ENCODE peak calls at places on chromosomes 3 and 15, in five cellular contexts. I, L, R, Z and M are unnamed samples. For H3K4me1, the result is how much of the 10 kb centered on the place peaks cover.

GRCh38 chr3:177589921-177590336 is 392.6 kb upstream of the TBL1XR1 start:
- DNase-seq in I (no peak), R (no peak), L (no peak), Z (peak), M (no peak)

GRCh38 chr15:40949756-40950207 is 3.5 kb upstream of the CHAC1 start:
- DNase-seq in Z (no peak), I (peak), L (no peak), R (no peak), M (no peak)

GRCh38 chr3:150970665-150971327 is 1.7 kb downstream of the CLRN1 start:
- DNase-seq in L (no peak), R (no peak), I (no peak), Z (no peak), M (no peak)

GRCh38 chr15:73335026-73335425 is 33.7 kb downstream of the HCN4 start:
- DNase-seq in L (no peak), Z (peak), I (no peak), R (no peak), M (no peak)

GRCh38 chr3:136250862-136251460 is 821 bp downstream of the PCCB start:
- DNase-seq in L (peak), Z (no peak), I (peak), R (peak), M (no peak)

GRCh38 chr3:64023187-64023860 is at the start of gene PSMD6:
- DNase-seq in Z (peak), I (peak), L (peak), R (peak), M (peak)

GRCh38 chr3:69855436-69856162 is 116.3 kb downstream of the MITF start:
- DNase-seq in I (no peak), Z (no peak), L (no peak), R (no peak), M (no peak)

GRCh38 chr3:28745436-28745835 is 396.8 kb upstream of the AZI2 start:
- DNase-seq in Z (no peak), L (no peak), I (no peak), R (no peak), M (no peak)

GRCh38 chr15:68310178-68310810 is 32.7 kb downstream of the FEM1B start:
- DNase-seq in R (no peak), I (no peak), Z (no peak), L (peak), M (no peak)

GRCh38 chr3:124837065-124837464 is 50.1 kb downstream of the ITGB5 start:
- DNase-seq in I (peak), Z (no peak), L (no peak), R (no peak), M (no peak)

DNA sequence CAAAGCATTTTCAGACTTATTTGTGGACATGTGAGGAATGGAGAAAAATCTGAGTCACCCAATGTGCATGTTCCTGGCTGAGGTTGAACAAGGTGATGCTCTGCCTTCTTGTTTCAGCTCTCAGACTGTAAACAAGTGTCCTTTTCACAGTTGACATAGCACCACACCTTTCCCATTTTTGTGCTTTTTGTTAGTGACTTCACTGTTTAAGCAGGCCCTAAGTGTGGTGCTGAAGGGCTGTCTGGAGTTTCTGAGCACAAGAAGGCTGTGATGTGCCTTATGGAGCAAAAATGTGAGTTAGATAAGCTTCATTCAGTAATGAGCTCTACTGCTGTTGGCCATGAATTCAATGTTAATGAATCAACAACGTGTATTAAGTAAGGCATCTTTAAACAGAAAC is 20.4 kb downstream of the ABI3BP start:
- DNase-seq in Z (no peak), I (no peak), L (no peak), R (no peak), M (no peak)
- H3K4me1 ChIP-seq in Z (under half), I (under half), L (under half), R (under half), M (under half)

GRCh38 chr15:98790270-98790669 is 141.9 kb downstream of the IGF1R start:
- DNase-seq in Z (no peak), R (no peak), L (no peak), I (no peak), M (no peak)
- H3K4me1 ChIP-seq in Z (under half), R (under half), L (under half), I (half or more), M (half or more)

GRCh38 chr3:43998841-43999805 is 242.6 kb upstream of the TOPAZ1 start:
- DNase-seq in L (no peak), Z (peak), I (no peak), R (peak), M (no peak)
- H3K4me1 ChIP-seq in L (under half), Z (under half), I (half or more), R (half or more), M (under half)

DNA sequence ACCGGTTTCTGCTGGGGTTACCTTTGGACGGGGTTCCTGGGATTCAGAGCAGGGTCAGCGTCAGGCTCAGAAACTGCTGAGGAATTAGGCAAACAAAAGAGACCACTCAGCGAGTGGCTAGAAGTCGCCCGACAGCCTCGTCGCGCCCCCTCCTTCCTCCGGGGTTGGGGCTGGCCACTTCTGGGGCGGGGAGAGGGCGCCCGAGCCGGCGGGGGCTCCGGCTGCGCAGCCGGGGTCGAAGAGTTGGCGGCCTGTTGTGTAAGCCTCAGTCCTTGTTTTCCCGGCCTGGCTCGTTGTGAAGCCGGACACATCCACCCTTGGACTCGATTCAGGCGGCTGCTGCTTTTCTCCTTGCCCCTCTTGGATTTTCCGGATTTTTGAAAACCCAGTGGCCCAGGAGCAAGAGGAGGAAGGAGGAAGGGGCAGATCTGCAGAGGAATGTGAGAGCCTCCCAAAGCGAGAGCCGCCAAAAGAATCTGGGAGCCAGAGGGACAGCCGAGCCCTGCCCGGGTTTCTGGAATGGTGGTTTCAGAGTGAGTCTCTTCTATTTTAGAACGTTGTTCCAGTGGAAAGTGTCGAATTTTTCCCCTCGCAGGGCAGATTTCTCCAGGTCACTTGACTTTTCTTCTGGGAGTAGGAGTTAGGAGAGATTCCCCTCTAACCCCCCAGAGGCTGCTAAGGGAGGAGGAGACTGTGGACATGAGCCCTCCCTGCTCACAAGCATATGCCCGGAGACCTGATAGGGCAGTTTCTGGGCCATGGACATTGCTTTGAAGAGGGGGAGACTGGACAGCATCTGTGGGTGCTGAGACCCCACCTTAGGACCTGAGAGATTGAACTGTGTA is 666 bp downstream of the SNX33 start:
- DNase-seq in L (peak), Z (no peak), I (peak), R (peak), M (no peak)
- H3K4me1 ChIP-seq in L (under half), Z (under half), I (half or more), R (half or more), M (half or more)

GRCh38 chr15:75203908-75204263 is 2.2 kb downstream of the C15orf39 start:
- DNase-seq in Z (no peak), L (no peak), R (no peak), I (no peak), M (no peak)

GRCh38 chr15:75201609-75202250 is at the start of gene C15orf39:
- DNase-seq in I (peak), R (peak), Z (peak), L (peak), M (no peak)

GRCh38 chr15:75202251-75203016 is 752 bp downstream of the C15orf39 start:
- DNase-seq in L (peak), Z (peak), R (peak), I (peak), M (peak)

GRCh38 chr15:75204340-75205063 is 2.8 kb downstream of the C15orf39 start:
- DNase-seq in R (peak), I (peak), Z (peak), L (peak), M (peak)

GRCh38 chr15:75203017-75203907 is 1.6 kb downstream of the C15orf39 start:
- DNase-seq in I (no peak), R (no peak), Z (peak), L (no peak), M (no peak)
- H3K4me1 ChIP-seq in I (half or more), R (half or more), Z (under half), L (under half), M (under half)

DNA sequence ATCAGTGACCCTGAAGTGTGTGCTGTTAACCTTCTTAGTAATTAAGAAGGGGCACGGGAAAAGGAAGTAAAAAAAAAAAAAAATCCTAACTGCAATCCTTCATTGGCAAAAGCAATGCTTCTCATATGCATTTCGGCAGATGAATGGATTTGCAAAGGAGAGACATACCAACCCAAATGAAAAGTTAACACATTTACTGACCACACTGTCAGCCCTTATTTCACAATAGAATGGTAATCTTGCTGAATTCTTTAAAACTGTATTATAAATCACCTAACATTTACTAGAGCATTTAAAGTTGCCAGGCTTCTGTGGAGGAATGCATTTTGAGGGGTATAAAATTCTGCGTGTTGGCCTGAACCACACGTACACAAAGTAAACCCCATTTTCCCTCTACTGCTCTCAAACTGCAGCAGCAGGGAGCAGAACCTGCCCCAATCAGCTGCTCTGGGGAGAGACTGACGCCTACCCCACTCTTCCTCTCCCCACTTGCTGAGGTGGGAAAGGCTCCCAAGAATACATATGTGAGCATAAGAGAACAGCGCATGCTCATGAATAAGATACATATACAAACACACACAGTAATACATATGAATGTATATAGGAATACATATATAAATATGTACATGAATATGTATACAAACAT is 198.4 kb downstream of the FOXP1 start:
- DNase-seq in R (no peak), L (no peak), Z (no peak), I (no peak), M (no peak)
- H3K4me1 ChIP-seq in R (under half), L (under half), Z (under half), I (under half), M (under half)